ENCODE peak calls at places on chromosomes 3 and 15, in seven cellular contexts. One of them, this sample, is unnamed.

GRCh38 chr3:195558602-195559001 is 15.5 kb upstream of the PPP1R2 start:
- DNase-seq in left ventricle myocardium inferior: no peak
- DNase-seq in activated CD4-positive, alpha-beta T cell treated with anti-CD3 and anti-CD28 coated beads for 1 hour: no peak
- DNase-seq in fibroblast of the aortic adventitia: peak
- DNase-seq in thoracic aorta: no peak
- DNase-seq in substantia nigra: no peak
- DNase-seq in activated T-cell treated with anti-CD3 and anti-CD28 coated beads, Interleukin-2, amount 50 U/mL, for 4 hours: no peak
- DNase-seq in this sample: no peak

GRCh38 chr15:31337352-31338031 is 10.9 kb downstream of the KLF13 start:
- DNase-seq in left ventricle myocardium inferior: no peak
- DNase-seq in activated CD4-positive, alpha-beta T cell treated with anti-CD3 and anti-CD28 coated beads for 1 hour: no peak
- DNase-seq in fibroblast of the aortic adventitia: no peak
- DNase-seq in thoracic aorta: no peak
- DNase-seq in substantia nigra: no peak
- DNase-seq in activated T-cell treated with anti-CD3 and anti-CD28 coated beads, Interleukin-2, amount 50 U/mL, for 4 hours: no peak
- DNase-seq in this sample: no peak

GRCh38 chr3:167892204-167892603 is 156.7 kb downstream of the SERPINI1 start:
- DNase-seq in left ventricle myocardium inferior: no peak
- DNase-seq in activated CD4-positive, alpha-beta T cell treated with anti-CD3 and anti-CD28 coated beads for 1 hour: no peak
- DNase-seq in fibroblast of the aortic adventitia: no peak
- DNase-seq in thoracic aorta: no peak
- DNase-seq in substantia nigra: no peak
- DNase-seq in activated T-cell treated with anti-CD3 and anti-CD28 coated beads, Interleukin-2, amount 50 U/mL, for 4 hours: no peak
- DNase-seq in this sample: no peak

GRCh38 chr3:129054605-129055104 is 5.9 kb upstream of the GP9 start:
- DNase-seq in left ventricle myocardium inferior: no peak
- DNase-seq in activated CD4-positive, alpha-beta T cell treated with anti-CD3 and anti-CD28 coated beads for 1 hour: no peak
- DNase-seq in fibroblast of the aortic adventitia: peak
- DNase-seq in thoracic aorta: no peak
- DNase-seq in substantia nigra: no peak
- DNase-seq in activated T-cell treated with anti-CD3 and anti-CD28 coated beads, Interleukin-2, amount 50 U/mL, for 4 hours: no peak
- DNase-seq in this sample: no peak

GRCh38 chr15:100783760-100784492 is 95.7 kb upstream of the ALDH1A3 start:
- DNase-seq in left ventricle myocardium inferior: no peak
- DNase-seq in activated CD4-positive, alpha-beta T cell treated with anti-CD3 and anti-CD28 coated beads for 1 hour: no peak
- DNase-seq in fibroblast of the aortic adventitia: no peak
- DNase-seq in thoracic aorta: no peak
- DNase-seq in substantia nigra: no peak
- DNase-seq in activated T-cell treated with anti-CD3 and anti-CD28 coated beads, Interleukin-2, amount 50 U/mL, for 4 hours: no peak
- DNase-seq in this sample: no peak

GRCh38 chr15:74816624-74817369 is 4.2 kb downstream of the LMAN1L start:
- DNase-seq in left ventricle myocardium inferior: no peak
- DNase-seq in activated CD4-positive, alpha-beta T cell treated with anti-CD3 and anti-CD28 coated beads for 1 hour: no peak
- DNase-seq in fibroblast of the aortic adventitia: no peak
- DNase-seq in thoracic aorta: no peak
- DNase-seq in substantia nigra: no peak
- DNase-seq in activated T-cell treated with anti-CD3 and anti-CD28 coated beads, Interleukin-2, amount 50 U/mL, for 4 hours: no peak
- DNase-seq in this sample: no peak

GRCh38 chr3:196339493-196340254 is 1.5 kb upstream of the TM4SF19 start:
- DNase-seq in left ventricle myocardium inferior: no peak
- DNase-seq in activated CD4-positive, alpha-beta T cell treated with anti-CD3 and anti-CD28 coated beads for 1 hour: no peak
- DNase-seq in fibroblast of the aortic adventitia: peak
- DNase-seq in thoracic aorta: no peak
- DNase-seq in substantia nigra: no peak
- DNase-seq in activated T-cell treated with anti-CD3 and anti-CD28 coated beads, Interleukin-2, amount 50 U/mL, for 4 hours: no peak
- DNase-seq in this sample: peak

GRCh38 chr3:194727435-194728128 is 41.9 kb downstream of the FAM43A start:
- DNase-seq in left ventricle myocardium inferior: no peak
- DNase-seq in activated CD4-positive, alpha-beta T cell treated with anti-CD3 and anti-CD28 coated beads for 1 hour: no peak
- DNase-seq in fibroblast of the aortic adventitia: no peak
- DNase-seq in thoracic aorta: no peak
- DNase-seq in substantia nigra: no peak
- DNase-seq in activated T-cell treated with anti-CD3 and anti-CD28 coated beads, Interleukin-2, amount 50 U/mL, for 4 hours: no peak
- DNase-seq in this sample: no peak

GRCh38 chr3:115165701-115166100 is 18.6 kb upstream of the ZBTB20 start:
- DNase-seq in left ventricle myocardium inferior: no peak
- DNase-seq in activated CD4-positive, alpha-beta T cell treated with anti-CD3 and anti-CD28 coated beads for 1 hour: no peak
- DNase-seq in fibroblast of the aortic adventitia: no peak
- DNase-seq in thoracic aorta: no peak
- DNase-seq in substantia nigra: no peak
- DNase-seq in activated T-cell treated with anti-CD3 and anti-CD28 coated beads, Interleukin-2, amount 50 U/mL, for 4 hours: no peak
- DNase-seq in this sample: no peak

GRCh38 chr3:15860014-15860934 is 62.5 kb upstream of the ANKRD28 start:
- DNase-seq in left ventricle myocardium inferior: peak
- DNase-seq in activated CD4-positive, alpha-beta T cell treated with anti-CD3 and anti-CD28 coated beads for 1 hour: no peak
- DNase-seq in fibroblast of the aortic adventitia: peak
- DNase-seq in thoracic aorta: no peak
- DNase-seq in substantia nigra: peak
- DNase-seq in activated T-cell treated with anti-CD3 and anti-CD28 coated beads, Interleukin-2, amount 50 U/mL, for 4 hours: no peak
- DNase-seq in this sample: peak

GRCh38 chr15:59687831-59688230 is 1.3 kb downstream of the BNIP2 start:
- DNase-seq in left ventricle myocardium inferior: no peak
- DNase-seq in activated CD4-positive, alpha-beta T cell treated with anti-CD3 and anti-CD28 coated beads for 1 hour: no peak
- DNase-seq in fibroblast of the aortic adventitia: peak
- DNase-seq in thoracic aorta: no peak
- DNase-seq in substantia nigra: no peak
- DNase-seq in activated T-cell treated with anti-CD3 and anti-CD28 coated beads, Interleukin-2, amount 50 U/mL, for 4 hours: no peak
- DNase-seq in this sample: peak

This sample was measured in GM03348.